ENCODE peak calls at places on chromosomes 2 and 18, in ten cellular contexts. F, C, U, K, O, R, P, A, L and I are unnamed samples.

GRCh38 chr2:225002656-225003045 is 39.6 kb downstream of the DOCK10 start:
- DNase-seq in A (no peak), U (no peak), L (no peak), O (peak), P (no peak), C (no peak), R (no peak), F (no peak), K (no peak), I (no peak)

GRCh38 chr2:136651611-136652010 is 113.7 kb upstream of the THSD7B start:
- DNase-seq in P (no peak), A (no peak), O (no peak), R (no peak), K (no peak), C (no peak), L (no peak), F (no peak), U (no peak), I (no peak)

GRCh38 chr2:229780856-229781773 is 66.8 kb upstream of the DNER start:
- DNase-seq in K (no peak), O (no peak), L (peak), F (no peak), U (no peak), C (peak), P (no peak), R (no peak), A (no peak), I (no peak)

GRCh38 chr18:26813043-26813442 is 52.5 kb downstream of the AQP4 start:
- DNase-seq in F (peak), O (peak), L (peak), P (no peak), U (peak), C (peak), A (peak), R (no peak), K (peak), I (peak)

GRCh38 chr18:6543330-6543908 is 128.7 kb upstream of the L3MBTL4 start:
- DNase-seq in P (no peak), O (no peak), A (no peak), R (no peak), U (no peak), L (peak), C (peak), K (no peak), F (no peak), I (no peak)

GRCh38 chr2:30068067-30068466 is 78.7 kb upstream of the YPEL5 start:
- DNase-seq in C (no peak), P (no peak), O (no peak), A (no peak), R (no peak), F (no peak), U (no peak), L (no peak), K (no peak), I (no peak)

GRCh38 chr18:32093106-32093511 is 1.4 kb downstream of the RNF138 start:
- DNase-seq in A (peak), R (no peak), F (no peak), O (peak), K (peak), U (peak), L (peak), C (peak), P (no peak), I (peak)

GRCh38 chr2:48530033-48530804 is at the start of gene STON1:
- DNase-seq in R (no peak), A (peak), P (no peak), C (peak), L (peak), K (no peak), O (peak), F (peak), U (peak), I (peak)

GRCh38 chr2:106695919-106696318 is 190.0 kb downstream of the ST6GAL2 start:
- DNase-seq in F (no peak), L (no peak), C (no peak), P (no peak), K (no peak), A (no peak), U (no peak), R (no peak), O (no peak), I (no peak)

GRCh38 chr2:190627881-190628412 is 20.9 kb upstream of the NAB1 start:
- DNase-seq in L (peak), A (no peak), F (peak), K (no peak), O (no peak), P (no peak), R (no peak), U (no peak), C (peak), I (peak)

GRCh38 chr18:44655435-44655834 is 25.3 kb upstream of the SETBP1 start:
- DNase-seq in C (no peak), F (no peak), R (no peak), P (no peak), U (no peak), K (no peak), A (no peak), L (no peak), O (no peak), I (no peak)

GRCh38 chr18:58505181-58505580 is 123.7 kb downstream of the ALPK2 start:
- DNase-seq in K (no peak), R (no peak), P (no peak), U (no peak), A (no peak), O (peak), F (no peak), L (no peak), C (no peak), I (no peak)

GRCh38 chr2:224816816-224817215 is 100.7 kb upstream of the CCDC195 start:
- DNase-seq in C (peak), L (peak), U (no peak), R (no peak), P (no peak), O (no peak), K (no peak), A (no peak), F (no peak), I (no peak)

GRCh38 chr2:42967959-42968674 is 175.7 kb upstream of the HAAO start:
- DNase-seq in A (no peak), L (peak), U (no peak), P (peak), R (no peak), F (peak), K (no peak), C (peak), O (no peak), I (no peak)

GRCh38 chr2:209525834-209526281 is 102.0 kb downstream of the MAP2 start:
- DNase-seq in L (peak), U (no peak), A (no peak), C (peak), P (peak), K (no peak), R (no peak), F (no peak), O (no peak), I (no peak)

GRCh38 chr2:112143150-112143549 is 5.0 kb downstream of the FBLN7 start:
- DNase-seq in L (no peak), U (no peak), O (no peak), C (no peak), A (no peak), P (no peak), K (no peak), R (no peak), F (no peak), I (no peak)

GRCh38 chr2:37459095-37459981 is 114.9 kb downstream of the QPCT start:
- DNase-seq in K (no peak), L (peak), U (no peak), F (no peak), A (no peak), R (no peak), O (no peak), P (no peak), C (peak), I (no peak)

GRCh38 chr2:240111253-240111652 is 24.9 kb downstream of the COPS9 start:
- DNase-seq in P (no peak), U (no peak), L (no peak), A (no peak), R (no peak), F (no peak), K (no peak), C (no peak), O (no peak), I (no peak)

GRCh38 chr2:7288484-7288883 is 371.3 kb downstream of the RNF144A start:
- DNase-seq in A (no peak), U (no peak), P (no peak), F (no peak), R (no peak), O (no peak), C (no peak), K (no peak), L (no peak), I (no peak)

GRCh38 chr2:229141626-229142025 is 129.5 kb downstream of the PID1 start:
- DNase-seq in C (peak), F (no peak), K (no peak), O (no peak), R (no peak), L (peak), U (no peak), P (no peak), A (no peak), I (no peak)

GRCh38 chr2:241412144-241412543 is 56.1 kb downstream of the FARP2 start:
- DNase-seq in C (peak), U (peak), O (no peak), R (no peak), L (peak), P (peak), K (no peak), A (no peak), F (no peak), I (no peak)

GRCh38 chr2:176132397-176133086 is 3.0 kb downstream of the HOXD8 start:
- DNase-seq in R (no peak), P (no peak), C (no peak), F (no peak), U (no peak), L (no peak), A (no peak), K (no peak), O (no peak), I (no peak)

GRCh38 chr2:125643585-125643984 is 1012.4 kb upstream of the GYPC start:
- DNase-seq in O (no peak), C (no peak), P (no peak), A (no peak), R (no peak), U (no peak), L (no peak), F (peak), K (no peak), I (no peak)

GRCh38 chr2:75553961-75554539 is 6.7 kb downstream of the EVA1A start:
- DNase-seq in C (no peak), O (no peak), P (no peak), R (no peak), F (no peak), L (no peak), U (no peak), K (peak), A (peak), I (no peak)

GRCh38 chr2:137888845-137889244 is 75.4 kb upstream of the HNMT start:
- DNase-seq in R (no peak), P (no peak), F (peak), K (no peak), U (no peak), O (peak), L (peak), A (peak), C (peak), I (peak)

GRCh38 chr2:71736986-71737385 is 283.6 kb downstream of the DYSF start:
- DNase-seq in A (no peak), O (no peak), P (no peak), F (no peak), L (no peak), U (no peak), C (no peak), K (no peak), R (no peak), I (no peak)

GRCh38 chr18:80173060-80173459 is 64.0 kb downstream of the ADNP2 start:
- DNase-seq in R (no peak), K (no peak), L (no peak), A (no peak), F (no peak), C (no peak), P (no peak), O (no peak), U (no peak), I (no peak)

GRCh38 chr2:99674031-99674430 is 184.2 kb upstream of the REV1 start:
- DNase-seq in L (no peak), A (no peak), R (no peak), O (no peak), C (no peak), K (no peak), U (no peak), P (no peak), F (no peak), I (no peak)

GRCh38 chr2:177572236-177572671 is 179.7 kb downstream of the AGPS start:
- DNase-seq in A (no peak), K (no peak), C (no peak), O (no peak), L (peak), F (no peak), P (no peak), R (no peak), U (no peak), I (no peak)

GRCh38 chr2:61658841-61659780 is 121.0 kb upstream of the XPO1 start:
- DNase-seq in O (no peak), R (no peak), A (no peak), C (peak), P (no peak), F (no peak), K (no peak), L (peak), U (no peak), I (no peak)

GRCh38 chr2:129735576-129735975 is 243.9 kb upstream of the RAB6C start:
- DNase-seq in U (no peak), R (no peak), A (no peak), P (no peak), O (no peak), F (no peak), C (no peak), K (no peak), L (no peak), I (no peak)

GRCh38 chr2:64291181-64291580 is 147.0 kb upstream of the PELI1 start:
- DNase-seq in K (no peak), O (peak), A (no peak), F (no peak), P (no peak), U (no peak), L (peak), C (peak), R (no peak), I (no peak)

GRCh38 chr18:49279487-49279886 is 181.0 kb downstream of the DYM start:
- DNase-seq in F (no peak), L (no peak), K (no peak), P (no peak), A (no peak), O (no peak), R (no peak), C (no peak), U (no peak), I (no peak)

GRCh38 chr2:193240752-193241151 is 1046.0 kb upstream of the TMEFF2 start:
- DNase-seq in L (no peak), R (no peak), F (no peak), O (no peak), K (no peak), C (no peak), U (no peak), P (no peak), A (no peak), I (no peak)

GRCh38 chr2:219954331-219954730 is 326.9 kb downstream of the SLC4A3 start:
- DNase-seq in F (no peak), P (no peak), L (peak), R (no peak), A (no peak), U (no peak), C (no peak), K (no peak), O (no peak), I (no peak)

GRCh38 chr2:47695800-47696477 is 87.0 kb upstream of the MSH6 start:
- DNase-seq in R (no peak), O (no peak), U (no peak), L (no peak), F (no peak), A (peak), C (no peak), P (no peak), K (no peak), I (no peak)

GRCh38 chr18:3060667-3061580 is 48.0 kb upstream of the LPIN2 start:
- DNase-seq in L (no peak), K (no peak), U (no peak), R (no peak), P (no peak), O (peak), C (no peak), A (no peak), F (no peak), I (no peak)

GRCh38 chr2:221500501-221501209 is 71.4 kb downstream of the EPHA4 start:
- DNase-seq in R (no peak), C (no peak), P (no peak), U (no peak), A (no peak), L (peak), O (no peak), F (no peak), K (no peak), I (no peak)

GRCh38 chr2:119184512-119184911 is 26.0 kb upstream of the C1QL2 start:
- DNase-seq in L (no peak), K (no peak), U (no peak), A (no peak), C (no peak), P (no peak), O (no peak), R (no peak), F (no peak), I (no peak)

GRCh38 chr2:151423760-151424159 is 14.1 kb downstream of the RIF1 start:
- DNase-seq in F (no peak), U (no peak), P (no peak), R (no peak), A (no peak), K (no peak), C (peak), L (peak), O (no peak), I (no peak)

DNA sequence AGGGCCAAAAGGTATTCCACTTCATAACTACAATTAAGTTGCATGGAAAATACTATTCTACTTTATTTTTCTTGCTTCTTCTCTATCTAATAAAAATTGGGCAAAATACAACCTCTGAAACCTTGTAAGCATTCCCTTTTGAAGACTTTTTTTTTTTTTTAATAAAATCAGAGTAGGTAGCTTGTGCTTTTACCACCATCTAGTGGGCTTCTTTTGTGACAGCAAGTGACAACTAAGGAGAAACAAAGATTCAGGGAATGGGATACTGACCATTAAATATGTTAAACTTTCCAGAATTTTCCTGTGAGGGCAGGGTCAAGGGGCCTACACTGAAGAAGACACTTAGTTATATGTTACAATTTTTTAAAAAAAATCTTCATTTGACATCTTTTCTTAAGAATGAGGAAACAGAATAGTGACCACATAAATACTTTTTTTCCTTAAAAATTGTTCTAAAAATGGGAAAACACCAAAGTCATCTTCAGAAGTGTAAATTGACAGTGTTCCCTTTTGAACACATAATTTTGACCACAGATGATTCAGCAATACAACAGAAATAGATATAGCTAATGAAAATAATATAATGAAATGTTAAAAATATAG is 1183.2 kb upstream of the ACVR2A start:
- DNase-seq in A (no peak), P (no peak), R (no peak), L (peak), O (no peak), K (no peak), U (no peak), F (no peak), C (peak), I (no peak)
- TF ChIP-seq CTCF in A (peak), P (peak), R (no peak), L (peak), O (no peak), K (no peak), U (peak), F (peak), C (peak), I (peak)

GRCh38 chr2:238771193-238771592 is 76.7 kb upstream of the TWIST2 start:
- DNase-seq in R (no peak), O (no peak), P (no peak), A (peak), L (peak), K (no peak), F (no peak), U (no peak), C (peak), I (peak)
- TF ChIP-seq CTCF in R (no peak), O (no peak), P (peak), A (peak), L (peak), K (no peak), F (peak), U (no peak), C (peak), I (peak)

DNA sequence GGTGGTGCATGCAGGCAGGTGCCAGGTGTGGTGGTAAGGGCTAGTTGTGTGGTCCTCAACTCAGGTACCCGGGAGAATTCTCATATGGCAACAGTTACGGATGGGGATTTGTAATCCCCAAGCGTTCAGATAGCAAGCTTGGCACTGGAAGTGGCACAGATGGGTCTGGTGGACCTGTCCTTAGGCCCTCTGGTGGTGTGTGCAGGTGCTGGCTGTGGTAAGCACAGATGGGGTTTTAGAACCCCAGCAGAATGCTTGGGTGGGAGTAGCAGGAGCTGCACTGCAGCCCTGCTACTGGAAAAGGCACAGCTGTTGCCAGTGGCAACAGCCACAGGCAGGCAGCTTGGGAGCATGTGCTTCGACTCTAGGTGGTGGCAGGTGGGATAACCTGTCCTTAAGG is 948.2 kb upstream of the FAM98A start:
- DNase-seq in P (no peak), U (no peak), L (no peak), O (no peak), K (no peak), C (no peak), F (no peak), R (no peak), A (peak), I (no peak)
- TF ChIP-seq CTCF in P (no peak), U (no peak), L (no peak), O (no peak), K (no peak), C (no peak), F (peak), R (no peak), A (peak), I (peak)

DNA sequence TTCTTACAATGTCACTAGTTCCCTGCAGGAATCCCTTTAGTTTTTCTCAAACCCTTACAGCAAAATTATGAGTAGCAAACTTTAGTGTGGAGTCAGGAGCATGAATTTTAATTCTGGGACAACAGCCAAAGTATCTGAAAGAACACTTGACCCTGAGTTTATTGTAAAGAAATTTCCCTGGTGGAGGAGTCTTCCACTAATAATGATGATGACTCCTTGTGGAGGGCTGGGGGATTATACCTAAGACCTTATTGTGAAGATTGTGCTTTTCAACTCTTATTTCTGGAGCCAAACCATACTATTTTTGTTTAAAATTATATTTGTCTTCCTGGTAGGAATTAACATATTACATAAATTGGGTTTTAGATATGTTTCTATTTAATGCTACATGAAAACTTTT is 217.0 kb downstream of the MYO3B start:
- DNase-seq in A (no peak), K (no peak), O (no peak), L (no peak), U (no peak), R (no peak), C (peak), P (no peak), F (no peak), I (no peak)
- TF ChIP-seq CTCF in A (peak), K (no peak), O (no peak), L (no peak), U (no peak), R (no peak), C (no peak), P (no peak), F (no peak), I (no peak)